ENCODE peak calls at places on chromosomes 7 and 10, in five cellular contexts. B is fibroblast of lung, H is GM12878, X is PC-3, K is HCT116. Y is an unnamed sample.

GRCh38 chr7:40782836-40783235 is 648.0 kb downstream of the SUGCT start:
- DNase-seq in H (no peak), K (no peak), B (no peak), X (no peak), Y (no peak)

GRCh38 chr10:30788307-30788706 is 158.8 kb upstream of the LYZL2 start:
- DNase-seq in K (no peak), H (no peak), X (peak; percentile 5), B (peak; percentile 40), Y (no peak)

GRCh38 chr10:30645340-30645827 is 15.8 kb upstream of the LYZL2 start:
- DNase-seq in B (peak; percentile 27), K (peak; percentile 12), H (no peak), X (peak; percentile 31), Y (peak; percentile 68)

GRCh38 chr10:123132576-123133477 is 2.9 kb upstream of the HMX3 start:
- DNase-seq in X (peak; percentile 84), K (peak; percentile 81), H (peak; percentile 40), B (peak; percentile 84), Y (peak; percentile 96)

GRCh38 chr7:18337425-18337824 is 158.1 kb upstream of the HDAC9 start:
- DNase-seq in K (no peak), X (no peak), B (no peak), H (no peak), Y (no peak)

GRCh38 chr10:117318909-117319308 is 56.3 kb downstream of the PDZD8 start:
- DNase-seq in H (no peak), X (peak; percentile 28), B (peak; percentile 54), K (no peak), Y (no peak)

GRCh38 chr7:29408841-29409243 is 154.8 kb upstream of the PRR15 start:
- DNase-seq in K (peak; percentile 34), B (peak; percentile 73), X (peak; percentile 94), H (peak; percentile 21), Y (peak; percentile 79)

GRCh38 chr10:102065561-102066420 is 642 bp downstream of the HPS6 start:
- DNase-seq in X (no peak), B (no peak), H (no peak), K (no peak), Y (peak; percentile 72)

GRCh38 chr10:7794627-7795026 is 6.7 kb downstream of the ATP5F1C start:
- DNase-seq in K (no peak), B (no peak), X (no peak), H (no peak), Y (no peak)

GRCh38 chr10:91206427-91206826 is 14.0 kb upstream of the PCGF5 start:
- DNase-seq in H (no peak), K (no peak), B (no peak), X (no peak), Y (no peak)

GRCh38 chr10:130137077-130137448 is 872 bp downstream of the GLRX3 start:
- DNase-seq in H (no peak), X (peak; percentile 17), B (peak; percentile 24), K (no peak), Y (peak; percentile 51)

GRCh38 chr10:125038637-125039036 is 96.7 kb downstream of the ZRANB1 start:
- DNase-seq in X (peak; percentile 35), K (peak; percentile 74), H (no peak), B (no peak), Y (no peak)
- TF ChIP-seq CTCF in X (peak; percentile 31), K (peak; percentile 75), H (peak; percentile 35), B (no peak), Y (no peak)

DNA sequence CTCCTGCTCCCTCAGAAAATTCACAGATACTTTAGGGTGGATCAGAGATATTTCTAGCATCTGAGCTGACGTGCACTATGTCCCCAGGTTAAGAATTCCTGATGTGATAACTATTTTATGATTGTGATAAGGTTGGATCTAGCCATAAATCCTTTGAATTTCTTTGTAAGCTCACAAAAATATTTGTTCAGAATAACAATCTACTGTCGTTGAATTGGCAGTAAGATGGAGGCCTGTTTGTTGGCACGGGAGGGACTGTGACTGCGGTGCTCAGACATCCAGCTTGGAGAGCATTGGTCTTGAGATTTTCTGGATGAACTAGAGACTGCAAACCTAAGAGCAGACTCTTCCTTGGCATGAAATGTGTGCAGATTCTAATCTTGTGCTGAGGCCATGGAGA is 131.1 kb downstream of the LRRC4 start:
- DNase-seq in K (no peak), B (no peak), H (no peak), X (no peak), Y (no peak)
- H3K4me2 ChIP-seq in K (no peak overlapping the region), B (no peak overlapping the region), H (peak overlapping the region; percentile 73), X (no peak overlapping the region), Y (peak overlapping the region; percentile 64)

DNA sequence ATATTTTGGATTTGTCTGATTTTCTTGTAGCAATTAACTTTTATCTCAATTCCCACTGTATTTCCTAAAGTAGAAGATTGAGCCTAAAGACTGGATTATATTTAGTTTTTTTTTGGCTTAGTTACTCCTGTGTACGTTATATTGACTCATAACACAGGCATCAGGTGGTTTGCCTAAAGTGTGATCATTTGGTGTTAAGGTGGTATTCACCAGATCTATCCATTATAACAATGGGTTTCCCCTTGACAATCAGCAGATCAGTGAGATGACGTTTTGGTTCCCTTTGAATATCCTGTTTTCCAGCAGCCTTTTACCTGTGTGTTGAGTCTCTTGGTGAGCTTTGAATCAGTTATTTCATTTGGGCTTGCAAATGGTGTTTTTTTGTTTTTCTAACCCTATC is 18.1 kb downstream of the MAPK8 start:
- DNase-seq in B (no peak), H (no peak), X (no peak), K (no peak), Y (no peak)
- H4K20me1 ChIP-seq in B (no peaks in the 10 kb centered on the region), H (no peaks in the 10 kb centered on the region), X (no peaks in the 10 kb centered on the region), K (peaks cover 7% of the 10 kb centered on the region), Y (peaks cover 90% of the 10 kb centered on the region)

GRCh38 chr7:15505761-15506160 is 56.1 kb downstream of the AGMO start:
- DNase-seq in H (no peak), X (no peak), K (no peak), B (no peak), Y (no peak)

GRCh38 chr7:15508258-15508657 is 53.6 kb downstream of the AGMO start:
- DNase-seq in K (no peak), X (peak; percentile 28), H (no peak), B (peak; percentile 22), Y (no peak)

GRCh38 chr7:15507708-15508107 is 54.1 kb downstream of the AGMO start:
- DNase-seq in B (no peak), H (no peak), X (no peak), K (no peak), Y (no peak)

GRCh38 chr7:15504376-15504775 is 57.4 kb downstream of the AGMO start:
- DNase-seq in H (no peak), X (no peak), B (no peak), K (no peak), Y (no peak)

GRCh38 chr7:15507235-15507634 is 54.6 kb downstream of the AGMO start:
- DNase-seq in K (no peak), X (no peak), H (no peak), B (no peak), Y (no peak)
- TF ChIP-seq CTCF in K (no peak), X (no peak), H (no peak), B (no peak), Y (no peak)

DNA sequence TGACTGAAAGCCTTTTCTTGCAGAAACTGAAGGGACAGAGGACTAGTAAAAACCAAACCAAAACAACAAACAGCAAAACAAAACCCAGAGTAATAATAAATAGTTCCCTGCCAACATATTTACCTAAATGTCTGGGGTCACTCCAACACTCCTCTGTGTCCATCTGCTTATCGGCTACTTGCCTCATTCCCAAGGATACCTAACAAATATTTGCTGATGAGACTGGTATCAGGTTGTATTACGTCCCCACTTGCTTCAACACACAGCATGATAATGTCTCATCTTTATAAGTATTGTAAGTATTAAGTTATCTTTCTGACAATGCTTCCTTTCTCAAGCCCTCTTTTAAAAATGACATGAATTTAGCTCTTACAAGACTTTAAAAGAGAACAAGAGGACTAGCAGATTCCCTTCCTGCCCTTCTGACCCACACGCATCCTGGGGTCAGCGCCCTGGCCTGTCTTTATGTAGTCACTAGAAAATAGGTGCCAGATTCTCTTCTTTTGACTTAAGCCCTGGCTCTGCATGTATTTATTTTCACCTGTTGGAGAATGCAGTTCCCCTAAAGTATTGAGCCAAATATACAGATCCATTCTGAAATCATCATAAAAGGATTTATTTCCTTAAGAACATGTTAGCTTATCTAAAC is 110.2 kb downstream of the SEM1 start:
- DNase-seq in H (no peak), K (no peak), B (no peak), X (no peak), Y (peak; percentile 31)
- H3K4me2 ChIP-seq in H (no peak overlapping the region), K (no peak overlapping the region), B (no peak overlapping the region), X (no peak overlapping the region), Y (peak overlapping the region; percentile 34)